ENCODE peak calls at places on chromosomes 7 and 10, in five cellular contexts. W, A, B, H and U are unnamed samples.

GRCh38 chr7:107398161-107398560 is 71.7 kb upstream of the GPR22 start:
- DNase-seq in W (no peak), A (no peak), B (no peak), H (no peak), U (no peak)

GRCh38 chr7:143375298-143376034 is 5.7 kb upstream of the ZYX start:
- DNase-seq in W (no peak), A (no peak), B (no peak), H (no peak), U (no peak)

GRCh38 chr10:131726460-131726861 is 174.3 kb upstream of the PPP2R2D start:
- DNase-seq in W (no peak), A (no peak), B (no peak), H (no peak), U (peak; percentile 77)

GRCh38 chr7:95628831-95629439 is 32.6 kb upstream of the PDK4 start:
- DNase-seq in W (no peak), A (no peak), B (no peak), H (no peak), U (no peak)

GRCh38 chr10:75000748-75001321 is 110.6 kb upstream of the SAMD8 start:
- DNase-seq in W (no peak), A (no peak), B (no peak), H (no peak), U (no peak)

GRCh38 chr7:28041508-28042314 is 138.9 kb downstream of the JAZF1 start:
- DNase-seq in W (no peak), A (no peak), B (no peak), H (no peak), U (no peak)

GRCh38 chr10:103021150-103021896 is 103.2 kb downstream of the CNNM2 start:
- DNase-seq in W (no peak), A (no peak), B (no peak), H (no peak), U (no peak)

GRCh38 chr10:6163364-6164270 is 39.1 kb upstream of the PFKFB3 start:
- DNase-seq in W (peak; percentile 47), A (peak; percentile 97), B (no peak), H (peak; percentile 67), U (peak; percentile 95)

GRCh38 chr10:93071177-93071472 is 2.6 kb upstream of the CYP26A1 start:
- DNase-seq in W (no peak), A (peak; percentile 29), B (no peak), H (no peak), U (no peak)

GRCh38 chr7:5426226-5426475 is 2.5 kb upstream of the TNRC18 start:
- DNase-seq in W (no peak), A (no peak), B (no peak), H (no peak), U (no peak)

GRCh38 chr10:99410876-99411275 is 19.5 kb downstream of the GOT1 start:
- DNase-seq in W (no peak), A (no peak), B (no peak), H (no peak), U (no peak)

GRCh38 chr10:58531084-58531695 is 18.5 kb downstream of the BICC1 start:
- DNase-seq in W (peak; percentile 16), A (peak; percentile 45), B (no peak), H (peak; percentile 68), U (peak; percentile 63)

GRCh38 chr7:2314209-2314955 is at the start of gene SNX8:
- DNase-seq in W (no peak), A (peak; percentile 99), B (peak; percentile 76), H (peak; percentile 96), U (peak; percentile 93)

GRCh38 chr7:121545418-121545817 is 149.3 kb upstream of the FAM3C start:
- DNase-seq in W (no peak), A (no peak), B (no peak), H (no peak), U (no peak)

GRCh38 chr7:68929712-68930395 is 668.4 kb upstream of the AUTS2 start:
- DNase-seq in W (no peak), A (no peak), B (no peak), H (no peak), U (no peak)

GRCh38 chr10:128887856-128888255 is 579.2 kb upstream of the MGMT start:
- DNase-seq in W (no peak), A (no peak), B (no peak), H (no peak), U (no peak)

GRCh38 chr7:54701982-54702381 is 57.0 kb downstream of the SEC61G start:
- DNase-seq in W (no peak), A (no peak), B (no peak), H (no peak), U (no peak)
- H3K36me3 ChIP-seq in W (no peaks in the 10 kb centered on the region), A (no peaks in the 10 kb centered on the region), B (no peaks in the 10 kb centered on the region), H (no peaks in the 10 kb centered on the region), U (no peaks in the 10 kb centered on the region)

GRCh38 chr10:119049361-119049760 is 19.8 kb downstream of the NANOS1 start:
- DNase-seq in W (no peak), A (no peak), B (no peak), H (no peak), U (no peak)
- H3K36me3 ChIP-seq in W (peaks cover 25% of the 10 kb centered on the region), A (peaks cover 100% of the 10 kb centered on the region), B (peaks cover 100% of the 10 kb centered on the region), H (peaks cover 99% of the 10 kb centered on the region), U (peaks cover 26% of the 10 kb centered on the region)

GRCh38 chr10:13571541-13571940 is 15.2 kb upstream of the PRPF18 start:
- DNase-seq in W (no peak), A (no peak), B (no peak), H (no peak), U (no peak)
- H3K36me3 ChIP-seq in W (no peaks in the 10 kb centered on the region), A (no peaks in the 10 kb centered on the region), B (no peaks in the 10 kb centered on the region), H (no peaks in the 10 kb centered on the region), U (no peaks in the 10 kb centered on the region)

GRCh38 chr7:141649137-141649864 is 52.7 kb downstream of the DENND11 start:
- DNase-seq in W (peak; percentile 45), A (no peak), B (no peak), H (no peak), U (no peak)
- H3K36me3 ChIP-seq in W (peaks cover 2% of the 10 kb centered on the region), A (peaks cover 54% of the 10 kb centered on the region), B (no peaks in the 10 kb centered on the region), H (peaks cover 11% of the 10 kb centered on the region), U (no peaks in the 10 kb centered on the region)